ENCODE peak calls at places on chromosomes 12 and 14, in ten cellular contexts. One of them, this sample, is unnamed.

GRCh38 chr12:119758695-119759094 is 90.8 kb downstream of the PRKAB1 start:
- DNase-seq in stomach: no peak
- DNase-seq in suprapubic skin: no peak
- DNase-seq in transverse colon: no peak
- DNase-seq in upper lobe of left lung: no peak
- DNase-seq in breast epithelium: no peak
- DNase-seq in sigmoid colon: no peak
- DNase-seq in vagina: no peak
- DNase-seq in HCT116: no peak
- DNase-seq in GM12891: no peak
- DNase-seq in this sample: no peak

GRCh38 chr14:32709072-32709471 is 229.6 kb upstream of the NPAS3 start:
- DNase-seq in breast epithelium: no peak
- DNase-seq in HCT116: no peak
- DNase-seq in GM12891: no peak
- DNase-seq in suprapubic skin: no peak
- DNase-seq in stomach: no peak
- DNase-seq in transverse colon: no peak
- DNase-seq in vagina: no peak
- DNase-seq in upper lobe of left lung: no peak
- DNase-seq in sigmoid colon: peak
- DNase-seq in this sample: no peak

GRCh38 chr14:24372701-24373416 is 4.9 kb downstream of the NFATC4 start:
- DNase-seq in upper lobe of left lung: no peak
- DNase-seq in suprapubic skin: no peak
- DNase-seq in HCT116: no peak
- DNase-seq in GM12891: no peak
- DNase-seq in vagina: no peak
- DNase-seq in sigmoid colon: no peak
- DNase-seq in transverse colon: no peak
- DNase-seq in breast epithelium: no peak
- DNase-seq in stomach: peak
- DNase-seq in this sample: no peak

GRCh38 chr14:104680806-104681688 is 8.4 kb upstream of the INF2 start:
- DNase-seq in sigmoid colon: peak
- DNase-seq in HCT116: no peak
- DNase-seq in breast epithelium: peak
- DNase-seq in transverse colon: peak
- DNase-seq in upper lobe of left lung: peak
- DNase-seq in vagina: no peak
- DNase-seq in stomach: peak
- DNase-seq in GM12891: no peak
- DNase-seq in suprapubic skin: no peak
- DNase-seq in this sample: peak

GRCh38 chr14:61566537-61567225 is 128.6 kb upstream of the HIF1A start:
- DNase-seq in suprapubic skin: no peak
- DNase-seq in upper lobe of left lung: no peak
- DNase-seq in stomach: no peak
- DNase-seq in vagina: no peak
- DNase-seq in breast epithelium: no peak
- DNase-seq in sigmoid colon: no peak
- DNase-seq in GM12891: no peak
- DNase-seq in transverse colon: no peak
- DNase-seq in HCT116: no peak
- DNase-seq in this sample: no peak

GRCh38 chr14:58072288-58073071 is 79.5 kb downstream of the ARMH4 start:
- DNase-seq in transverse colon: peak
- DNase-seq in HCT116: peak
- DNase-seq in stomach: peak
- DNase-seq in vagina: no peak
- DNase-seq in GM12891: peak
- DNase-seq in suprapubic skin: no peak
- DNase-seq in breast epithelium: no peak
- DNase-seq in sigmoid colon: no peak
- DNase-seq in upper lobe of left lung: no peak
- DNase-seq in this sample: no peak

GRCh38 chr14:35268946-35269345 is 23.2 kb upstream of the PSMA6 start:
- DNase-seq in HCT116: no peak
- DNase-seq in transverse colon: peak
- DNase-seq in upper lobe of left lung: no peak
- DNase-seq in sigmoid colon: no peak
- DNase-seq in vagina: no peak
- DNase-seq in GM12891: no peak
- DNase-seq in breast epithelium: no peak
- DNase-seq in suprapubic skin: no peak
- DNase-seq in stomach: no peak
- DNase-seq in this sample: no peak

GRCh38 chr14:69701857-69702256 is 65.1 kb upstream of the SRSF5 start:
- DNase-seq in GM12891: no peak
- DNase-seq in sigmoid colon: no peak
- DNase-seq in vagina: no peak
- DNase-seq in upper lobe of left lung: no peak
- DNase-seq in transverse colon: no peak
- DNase-seq in stomach: no peak
- DNase-seq in breast epithelium: no peak
- DNase-seq in suprapubic skin: no peak
- DNase-seq in HCT116: no peak
- DNase-seq in this sample: no peak

GRCh38 chr12:40446385-40446784 is 221.6 kb downstream of the LRRK2 start:
- DNase-seq in vagina: no peak
- DNase-seq in HCT116: peak
- DNase-seq in upper lobe of left lung: no peak
- DNase-seq in suprapubic skin: no peak
- DNase-seq in GM12891: peak
- DNase-seq in transverse colon: no peak
- DNase-seq in breast epithelium: no peak
- DNase-seq in stomach: no peak
- DNase-seq in sigmoid colon: no peak
- DNase-seq in this sample: no peak

GRCh38 chr14:52875707-52876106 is 75.1 kb downstream of the FERMT2 start:
- DNase-seq in transverse colon: no peak
- DNase-seq in suprapubic skin: no peak
- DNase-seq in breast epithelium: no peak
- DNase-seq in GM12891: no peak
- DNase-seq in upper lobe of left lung: no peak
- DNase-seq in sigmoid colon: no peak
- DNase-seq in stomach: no peak
- DNase-seq in HCT116: no peak
- DNase-seq in vagina: no peak
- DNase-seq in this sample: no peak

GRCh38 chr12:12267801-12268200 is 957 bp upstream of the LRP6 start:
- DNase-seq in upper lobe of left lung: no peak
- DNase-seq in GM12891: no peak
- DNase-seq in transverse colon: no peak
- DNase-seq in HCT116: no peak
- DNase-seq in sigmoid colon: no peak
- DNase-seq in stomach: no peak
- DNase-seq in vagina: no peak
- DNase-seq in breast epithelium: no peak
- DNase-seq in suprapubic skin: no peak
- DNase-seq in this sample: no peak

GRCh38 chr14:102071283-102071998 is 15.4 kb downstream of the HSP90AA1 start:
- DNase-seq in sigmoid colon: no peak
- DNase-seq in HCT116: peak
- DNase-seq in suprapubic skin: no peak
- DNase-seq in breast epithelium: no peak
- DNase-seq in transverse colon: no peak
- DNase-seq in GM12891: no peak
- DNase-seq in upper lobe of left lung: no peak
- DNase-seq in vagina: no peak
- DNase-seq in stomach: no peak
- DNase-seq in this sample: peak
- TF ChIP-seq POLR2AphosphoS5 in sigmoid colon: no peak
- TF ChIP-seq POLR2AphosphoS5 in HCT116: peak
- TF ChIP-seq POLR2AphosphoS5 in suprapubic skin: no peak
- TF ChIP-seq POLR2AphosphoS5 in breast epithelium: no peak
- TF ChIP-seq POLR2AphosphoS5 in transverse colon: no peak
- TF ChIP-seq POLR2AphosphoS5 in GM12891: no peak
- TF ChIP-seq POLR2AphosphoS5 in upper lobe of left lung: no peak
- TF ChIP-seq POLR2AphosphoS5 in vagina: no peak
- TF ChIP-seq POLR2AphosphoS5 in stomach: peak
- TF ChIP-seq POLR2AphosphoS5 in this sample: no peak

DNA sequence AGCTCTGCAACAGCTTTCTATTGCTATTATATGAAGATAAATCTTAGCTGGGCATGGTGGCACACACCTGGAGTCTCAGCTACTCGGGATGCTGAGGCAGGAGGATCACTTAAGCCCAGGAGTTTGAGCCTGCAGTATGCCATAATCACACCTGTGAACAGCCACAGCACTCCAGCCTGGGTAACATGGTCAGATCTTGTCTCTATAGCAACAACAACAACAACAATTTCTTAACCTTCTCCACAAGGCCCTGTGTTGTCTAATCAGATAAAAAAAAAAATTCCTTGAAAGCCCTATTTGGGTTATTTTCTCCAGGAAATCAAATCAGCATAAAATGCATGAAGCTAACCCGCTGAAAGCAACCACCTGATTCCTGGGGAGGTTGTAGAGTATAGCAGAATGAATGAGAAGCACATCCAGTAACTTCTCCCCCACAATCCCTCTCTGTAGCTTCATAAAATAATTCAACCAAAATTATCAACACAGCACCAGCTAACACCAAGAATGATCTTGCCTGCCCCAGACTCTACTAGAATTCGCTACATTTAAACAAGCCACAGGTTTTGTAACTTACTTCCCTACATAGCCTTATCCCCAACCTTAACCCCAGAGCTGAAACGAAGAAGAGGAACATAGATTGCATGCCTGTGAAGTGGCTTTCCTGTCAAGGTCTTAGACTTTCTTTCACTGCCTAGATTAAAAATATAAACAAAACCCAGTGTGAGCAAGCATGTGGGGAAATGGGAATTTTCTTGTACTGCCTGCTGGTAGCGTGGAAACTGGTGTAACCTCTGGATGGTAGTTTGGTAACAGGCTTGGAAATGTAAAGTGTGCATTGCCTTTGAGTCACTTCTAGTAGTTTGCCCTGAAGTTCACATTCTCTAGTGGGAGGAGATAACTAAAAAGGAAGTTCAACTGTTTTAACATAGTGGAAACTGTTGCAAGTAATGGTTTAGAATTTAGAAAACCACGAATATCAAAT is 6.0 kb upstream of the STK38L start:
- DNase-seq in GM12891: no peak
- DNase-seq in vagina: no peak
- DNase-seq in transverse colon: no peak
- DNase-seq in stomach: no peak
- DNase-seq in breast epithelium: no peak
- DNase-seq in HCT116: no peak
- DNase-seq in sigmoid colon: no peak
- DNase-seq in upper lobe of left lung: no peak
- DNase-seq in suprapubic skin: no peak
- DNase-seq in this sample: no peak
- TF ChIP-seq POLR2A in GM12891: no peak
- TF ChIP-seq POLR2A in vagina: no peak
- TF ChIP-seq POLR2A in transverse colon: no peak
- TF ChIP-seq POLR2A in stomach: no peak
- TF ChIP-seq POLR2A in breast epithelium: no peak
- TF ChIP-seq POLR2A in HCT116: no peak
- TF ChIP-seq POLR2A in sigmoid colon: no peak
- TF ChIP-seq POLR2A in upper lobe of left lung: no peak
- TF ChIP-seq POLR2A in suprapubic skin: no peak
- TF ChIP-seq POLR2A in this sample: no peak

GRCh38 chr12:51368640-51369517 is 22.3 kb downstream of the GALNT6 start:
- DNase-seq in stomach: peak
- DNase-seq in suprapubic skin: no peak
- DNase-seq in GM12891: peak
- DNase-seq in sigmoid colon: no peak
- DNase-seq in upper lobe of left lung: peak
- DNase-seq in transverse colon: peak
- DNase-seq in breast epithelium: no peak
- DNase-seq in HCT116: no peak
- DNase-seq in vagina: no peak
- DNase-seq in this sample: peak
- TF ChIP-seq POLR2AphosphoS5 in stomach: no peak
- TF ChIP-seq POLR2AphosphoS5 in suprapubic skin: no peak
- TF ChIP-seq POLR2AphosphoS5 in GM12891: no peak
- TF ChIP-seq POLR2AphosphoS5 in sigmoid colon: no peak
- TF ChIP-seq POLR2AphosphoS5 in upper lobe of left lung: no peak
- TF ChIP-seq POLR2AphosphoS5 in transverse colon: peak
- TF ChIP-seq POLR2AphosphoS5 in breast epithelium: no peak
- TF ChIP-seq POLR2AphosphoS5 in HCT116: no peak
- TF ChIP-seq POLR2AphosphoS5 in vagina: no peak
- TF ChIP-seq POLR2AphosphoS5 in this sample: peak

GRCh38 chr14:21056520-21057163 is 980 bp upstream of the RNASE8 start:
- DNase-seq in GM12891: no peak
- DNase-seq in suprapubic skin: no peak
- DNase-seq in HCT116: no peak
- DNase-seq in sigmoid colon: no peak
- DNase-seq in vagina: no peak
- DNase-seq in stomach: no peak
- DNase-seq in breast epithelium: no peak
- DNase-seq in upper lobe of left lung: no peak
- DNase-seq in transverse colon: peak
- DNase-seq in this sample: no peak

GRCh38 chr14:21054123-21054767 is 3.4 kb upstream of the RNASE8 start:
- DNase-seq in GM12891: no peak
- DNase-seq in suprapubic skin: no peak
- DNase-seq in breast epithelium: no peak
- DNase-seq in stomach: no peak
- DNase-seq in transverse colon: peak
- DNase-seq in HCT116: no peak
- DNase-seq in sigmoid colon: no peak
- DNase-seq in upper lobe of left lung: no peak
- DNase-seq in vagina: no peak
- DNase-seq in this sample: no peak

GRCh38 chr14:21053184-21054122 is 4.2 kb upstream of the RNASE8 start:
- DNase-seq in suprapubic skin: no peak
- DNase-seq in GM12891: no peak
- DNase-seq in upper lobe of left lung: no peak
- DNase-seq in HCT116: no peak
- DNase-seq in transverse colon: no peak
- DNase-seq in stomach: no peak
- DNase-seq in breast epithelium: no peak
- DNase-seq in sigmoid colon: no peak
- DNase-seq in vagina: no peak
- DNase-seq in this sample: no peak

GRCh38 chr14:21054768-21055145 is 2.9 kb upstream of the RNASE8 start:
- DNase-seq in upper lobe of left lung: no peak
- DNase-seq in GM12891: no peak
- DNase-seq in vagina: no peak
- DNase-seq in sigmoid colon: no peak
- DNase-seq in transverse colon: no peak
- DNase-seq in stomach: no peak
- DNase-seq in suprapubic skin: no peak
- DNase-seq in breast epithelium: no peak
- DNase-seq in HCT116: no peak
- DNase-seq in this sample: no peak

DNA sequence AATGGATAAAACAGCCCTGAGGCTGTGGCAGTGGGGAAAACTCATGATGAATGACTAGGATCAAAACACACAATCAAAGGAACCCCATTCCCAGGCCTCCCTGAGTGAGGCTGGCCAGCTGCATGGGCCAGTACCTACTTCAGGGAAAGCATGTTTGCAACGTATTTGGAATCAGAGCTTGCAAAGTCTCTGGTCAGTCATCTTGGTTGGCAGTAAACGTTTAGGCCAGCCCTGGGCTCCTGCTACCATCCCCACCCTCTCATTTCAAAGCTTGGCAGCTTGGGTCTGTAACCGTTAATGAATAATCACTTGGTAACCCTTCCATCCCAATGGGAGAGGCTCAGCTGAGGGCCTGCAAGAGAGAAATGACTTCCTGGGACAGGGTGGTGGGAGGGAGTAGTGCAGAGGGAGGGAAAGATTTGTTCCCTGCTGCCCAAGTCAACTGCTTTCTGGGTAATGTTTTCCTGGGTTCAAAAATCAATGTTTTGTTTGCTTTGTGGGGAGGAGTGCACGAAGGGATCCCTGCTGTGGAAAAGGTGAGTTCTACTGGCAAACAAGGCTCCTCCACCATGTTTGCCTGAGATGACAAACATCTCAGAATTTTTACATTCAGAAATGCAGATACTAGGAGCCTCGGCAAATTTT is 2.0 kb upstream of the RNASE8 start:
- DNase-seq in upper lobe of left lung: no peak
- DNase-seq in stomach: no peak
- DNase-seq in suprapubic skin: no peak
- DNase-seq in vagina: no peak
- DNase-seq in transverse colon: peak
- DNase-seq in HCT116: no peak
- DNase-seq in sigmoid colon: no peak
- DNase-seq in breast epithelium: no peak
- DNase-seq in GM12891: no peak
- DNase-seq in this sample: no peak
- TF ChIP-seq POLR2A in upper lobe of left lung: no peak
- TF ChIP-seq POLR2A in stomach: no peak
- TF ChIP-seq POLR2A in suprapubic skin: no peak
- TF ChIP-seq POLR2A in vagina: no peak
- TF ChIP-seq POLR2A in transverse colon: peak
- TF ChIP-seq POLR2A in HCT116: no peak
- TF ChIP-seq POLR2A in sigmoid colon: no peak
- TF ChIP-seq POLR2A in breast epithelium: no peak
- TF ChIP-seq POLR2A in GM12891: no peak
- TF ChIP-seq POLR2A in this sample: no peak